ENCODE peak calls at places on chromosome 20, in seven cellular contexts. S is neural crest cell; I is NCI-H1417 treated with DMSO at 0.1 percent for 48 hours; D is T-helper 1 cell; H is Right ventricle myocardium superior; O is stimulated activated CD8-positive, alpha-beta memory T cell treated with anti-CD3 and anti-CD28 coated beads, Interleukin-15, amount 100 ng/mL, for 4 hours; P is stimulated activated naive CD4-positive, alpha-beta T cell. W is an unnamed sample.

GRCh38 chr20:17210983-17211382 is 15.9 kb upstream of the PCSK2 start:
- DNase-seq in S (no peak), I (no peak), D (no peak), H (no peak), O (no peak), P (no peak), W (no peak)

GRCh38 chr20:37387519-37388269 is 41.8 kb downstream of the SRC start:
- DNase-seq in S (no peak), I (no peak), D (no peak), H (no peak), O (no peak), P (no peak), W (no peak)

GRCh38 chr20:23146111-23146640 is 60.1 kb upstream of the CD93 start:
- DNase-seq in S (no peak), I (no peak), D (no peak), H (no peak), O (no peak), P (no peak), W (no peak)

GRCh38 chr20:47515843-47516242 is 14.2 kb downstream of the NCOA3 start:
- DNase-seq in S (no peak), I (no peak), D (no peak), H (no peak), O (no peak), P (no peak), W (no peak)

GRCh38 chr20:57536759-57537724 is 12.1 kb upstream of the CTCFL start:
- DNase-seq in S (no peak), I (no peak), D (no peak), H (no peak), O (no peak), P (no peak), W (no peak)

GRCh38 chr20:62924567-62925419 is 1.5 kb downstream of the DIDO1 start:
- DNase-seq in S (no peak), I (no peak), D (no peak), H (no peak), O (no peak), P (no peak), W (no peak)

GRCh38 chr20:47113362-47114118 is 218.9 kb downstream of the EYA2 start:
- DNase-seq in S (no peak), I (no peak), D (no peak), H (no peak), O (no peak), P (no peak), W (no peak)

GRCh38 chr20:19098806-19099578 is 113.5 kb upstream of the SLC24A3 start:
- DNase-seq in S (no peak), I (no peak), D (no peak), H (no peak), O (no peak), P (no peak), W (no peak)

GRCh38 chr20:49712918-49713778 is 530 bp downstream of the B4GALT5 start:
- DNase-seq in S (peak; percentile 7), I (no peak), D (peak; percentile 13), H (peak; percentile 61), O (no peak), P (peak; percentile 39), W (no peak)

GRCh38 chr20:23754731-23755130 is 4.0 kb upstream of the CST1 start:
- DNase-seq in S (no peak), I (no peak), D (no peak), H (no peak), O (no peak), P (no peak), W (no peak)

GRCh38 chr20:35511814-35512420 is 17.5 kb downstream of the C20orf173 start:
- DNase-seq in S (peak; percentile 13), I (no peak), D (no peak), H (no peak), O (no peak), P (no peak), W (no peak)

GRCh38 chr20:45433316-45433715 is 17.4 kb downstream of the PIGT start:
- DNase-seq in S (no peak), I (no peak), D (no peak), H (peak; percentile 81), O (no peak), P (no peak), W (no peak)

GRCh38 chr20:49549806-49550551 is 18.0 kb downstream of the PTGIS start:
- DNase-seq in S (no peak), I (no peak), D (no peak), H (no peak), O (no peak), P (no peak), W (no peak)

GRCh38 chr20:55142932-55143331 is 667.5 kb downstream of the DOK5 start:
- DNase-seq in S (no peak), I (no peak), D (no peak), H (no peak), O (no peak), P (no peak), W (no peak)